ENCODE peak calls at places on chromosome 1, in five cellular contexts. One of them, this sample, is unnamed.

GRCh38 chr1:229843627-229844238 is 217.7 kb downstream of the URB2 start:
- DNase-seq in colonic mucosa: peak
- DNase-seq in cardiac muscle cell: peak
- DNase-seq in AG10803: no peak
- DNase-seq in neural progenitor cell: no peak
- DNase-seq in this sample: no peak

GRCh38 chr1:208809876-208810275 is 565.7 kb upstream of the PLXNA2 start:
- DNase-seq in cardiac muscle cell: no peak
- DNase-seq in AG10803: no peak
- DNase-seq in colonic mucosa: no peak
- DNase-seq in neural progenitor cell: no peak
- DNase-seq in this sample: no peak

GRCh38 chr1:212218911-212219310 is 66.3 kb upstream of the PPP2R5A start:
- DNase-seq in colonic mucosa: no peak
- DNase-seq in neural progenitor cell: no peak
- DNase-seq in cardiac muscle cell: peak
- DNase-seq in AG10803: peak
- DNase-seq in this sample: no peak

GRCh38 chr1:37267111-37267835 is 207.1 kb upstream of the ZC3H12A start:
- DNase-seq in neural progenitor cell: peak
- DNase-seq in AG10803: peak
- DNase-seq in cardiac muscle cell: no peak
- DNase-seq in colonic mucosa: no peak
- DNase-seq in this sample: no peak

GRCh38 chr1:147579532-147580199 is 38.4 kb downstream of the BCL9 start:
- DNase-seq in neural progenitor cell: no peak
- DNase-seq in cardiac muscle cell: peak
- DNase-seq in colonic mucosa: peak
- DNase-seq in AG10803: peak
- DNase-seq in this sample: peak

GRCh38 chr1:55374801-55375616 is 159.8 kb upstream of the USP24 start:
- DNase-seq in cardiac muscle cell: no peak
- DNase-seq in AG10803: peak
- DNase-seq in neural progenitor cell: no peak
- DNase-seq in colonic mucosa: no peak
- DNase-seq in this sample: no peak

GRCh38 chr1:201676061-201676644 is 137.2 kb downstream of the NAV1 start:
- DNase-seq in neural progenitor cell: peak
- DNase-seq in AG10803: peak
- DNase-seq in cardiac muscle cell: peak
- DNase-seq in colonic mucosa: no peak
- DNase-seq in this sample: peak

GRCh38 chr1:217713223-217713622 is 82.1 kb downstream of the SPATA17 start:
- DNase-seq in neural progenitor cell: no peak
- DNase-seq in colonic mucosa: no peak
- DNase-seq in AG10803: no peak
- DNase-seq in cardiac muscle cell: no peak
- DNase-seq in this sample: no peak

GRCh38 chr1:4083171-4084052 is 183.3 kb upstream of the C1orf174 start:
- DNase-seq in neural progenitor cell: no peak
- DNase-seq in colonic mucosa: no peak
- DNase-seq in cardiac muscle cell: no peak
- DNase-seq in AG10803: no peak
- DNase-seq in this sample: no peak

GRCh38 chr1:184788970-184789369 is 34.3 kb upstream of the EDEM3 start:
- DNase-seq in cardiac muscle cell: no peak
- DNase-seq in neural progenitor cell: no peak
- DNase-seq in AG10803: no peak
- DNase-seq in colonic mucosa: no peak
- DNase-seq in this sample: no peak

GRCh38 chr1:53378932-53379661 is 51.2 kb upstream of the LRP8 start:
- DNase-seq in cardiac muscle cell: no peak
- DNase-seq in neural progenitor cell: no peak
- DNase-seq in colonic mucosa: no peak
- DNase-seq in AG10803: no peak
- DNase-seq in this sample: peak

GRCh38 chr1:226548281-226549093 is at the start of gene STUM:
- DNase-seq in AG10803: peak
- DNase-seq in colonic mucosa: peak
- DNase-seq in cardiac muscle cell: peak
- DNase-seq in neural progenitor cell: peak
- DNase-seq in this sample: peak

GRCh38 chr1:164561461-164561860 is 2.5 kb downstream of the PBX1 start:
- DNase-seq in AG10803: no peak
- DNase-seq in neural progenitor cell: no peak
- DNase-seq in cardiac muscle cell: no peak
- DNase-seq in colonic mucosa: no peak
- DNase-seq in this sample: no peak

GRCh38 chr1:218430802-218431201 is 85.7 kb downstream of the TGFB2 start:
- DNase-seq in neural progenitor cell: no peak
- DNase-seq in colonic mucosa: no peak
- DNase-seq in AG10803: no peak
- DNase-seq in cardiac muscle cell: peak
- DNase-seq in this sample: no peak

GRCh38 chr1:236997882-236998281 is 6.4 kb downstream of the MT1HL1 start:
- DNase-seq in colonic mucosa: no peak
- DNase-seq in neural progenitor cell: no peak
- DNase-seq in cardiac muscle cell: no peak
- DNase-seq in AG10803: no peak
- DNase-seq in this sample: no peak

GRCh38 chr1:19828546-19828945 is 13.5 kb upstream of the RNF186 start:
- DNase-seq in cardiac muscle cell: peak
- DNase-seq in colonic mucosa: no peak
- DNase-seq in neural progenitor cell: no peak
- DNase-seq in AG10803: no peak
- DNase-seq in this sample: no peak

GRCh38 chr1:172176206-172176605 is 244.3 kb upstream of the C1orf105 start:
- DNase-seq in neural progenitor cell: no peak
- DNase-seq in cardiac muscle cell: no peak
- DNase-seq in colonic mucosa: no peak
- DNase-seq in AG10803: no peak
- DNase-seq in this sample: no peak

GRCh38 chr1:1406101-1406820 is 832 bp downstream of the MRPL20 start:
- DNase-seq in AG10803: no peak
- DNase-seq in cardiac muscle cell: no peak
- DNase-seq in colonic mucosa: no peak
- DNase-seq in neural progenitor cell: no peak
- DNase-seq in this sample: peak

GRCh38 chr1:205593967-205594366 is 37.8 kb downstream of the ELK4 start:
- DNase-seq in cardiac muscle cell: no peak
- DNase-seq in neural progenitor cell: no peak
- DNase-seq in AG10803: no peak
- DNase-seq in colonic mucosa: no peak
- DNase-seq in this sample: no peak

GRCh38 chr1:88237026-88237425 is 447.0 kb upstream of the PKN2 start:
- DNase-seq in neural progenitor cell: peak
- DNase-seq in colonic mucosa: no peak
- DNase-seq in cardiac muscle cell: peak
- DNase-seq in AG10803: peak
- DNase-seq in this sample: no peak

GRCh38 chr1:209686319-209686718 is 11.1 kb downstream of the G0S2 start:
- DNase-seq in colonic mucosa: no peak
- DNase-seq in AG10803: no peak
- DNase-seq in cardiac muscle cell: no peak
- DNase-seq in neural progenitor cell: no peak
- DNase-seq in this sample: no peak

GRCh38 chr1:167532375-167532774 is 14.0 kb upstream of the CD247 start:
- DNase-seq in cardiac muscle cell: no peak
- DNase-seq in AG10803: no peak
- DNase-seq in neural progenitor cell: no peak
- DNase-seq in colonic mucosa: no peak
- DNase-seq in this sample: no peak

GRCh38 chr1:89451011-89451410 is 73.6 kb upstream of the LRRC8B start:
- DNase-seq in cardiac muscle cell: peak
- DNase-seq in colonic mucosa: no peak
- DNase-seq in neural progenitor cell: no peak
- DNase-seq in AG10803: peak
- DNase-seq in this sample: no peak

GRCh38 chr1:9846611-9847171 is 22.9 kb upstream of the CLSTN1 start:
- DNase-seq in neural progenitor cell: peak
- DNase-seq in colonic mucosa: no peak
- DNase-seq in AG10803: no peak
- DNase-seq in cardiac muscle cell: no peak
- DNase-seq in this sample: peak

GRCh38 chr1:92915547-92915946 is 45.7 kb downstream of the DIPK1A start:
- DNase-seq in cardiac muscle cell: no peak
- DNase-seq in neural progenitor cell: no peak
- DNase-seq in AG10803: no peak
- DNase-seq in colonic mucosa: no peak
- DNase-seq in this sample: no peak

GRCh38 chr1:159214149-159214760 is 9.6 kb downstream of the ACKR1 start:
- DNase-seq in AG10803: peak
- DNase-seq in neural progenitor cell: peak
- DNase-seq in cardiac muscle cell: peak
- DNase-seq in colonic mucosa: peak
- DNase-seq in this sample: no peak

GRCh38 chr1:42922687-42923366 is 35.8 kb downstream of the SLC2A1 start:
- DNase-seq in cardiac muscle cell: peak
- DNase-seq in neural progenitor cell: peak
- DNase-seq in colonic mucosa: peak
- DNase-seq in AG10803: peak
- DNase-seq in this sample: no peak

GRCh38 chr1:209218113-209218512 is 365.4 kb upstream of the CAMK1G start:
- DNase-seq in AG10803: no peak
- DNase-seq in cardiac muscle cell: no peak
- DNase-seq in neural progenitor cell: no peak
- DNase-seq in colonic mucosa: no peak
- DNase-seq in this sample: no peak

GRCh38 chr1:63486679-63487078 is 36.3 kb downstream of the ITGB3BP start:
- DNase-seq in cardiac muscle cell: peak
- DNase-seq in colonic mucosa: no peak
- DNase-seq in neural progenitor cell: no peak
- DNase-seq in AG10803: peak
- DNase-seq in this sample: no peak

GRCh38 chr1:63487336-63488065 is 35.5 kb downstream of the ITGB3BP start:
- DNase-seq in cardiac muscle cell: peak
- DNase-seq in neural progenitor cell: no peak
- DNase-seq in colonic mucosa: no peak
- DNase-seq in AG10803: no peak
- DNase-seq in this sample: no peak
- H3K4me3 ChIP-seq in cardiac muscle cell: no peak
- H3K4me3 ChIP-seq in neural progenitor cell: no peak
- H3K4me3 ChIP-seq in colonic mucosa: no peak
- H3K4me3 ChIP-seq in AG10803: no peak
- H3K4me3 ChIP-seq in this sample: no peak

GRCh38 chr1:47205918-47206317 is 16.1 kb upstream of the PDZK1IP1 start:
- DNase-seq in AG10803: no peak
- DNase-seq in neural progenitor cell: no peak
- DNase-seq in colonic mucosa: no peak
- DNase-seq in cardiac muscle cell: no peak
- DNase-seq in this sample: no peak

GRCh38 chr1:47209091-47209490 is 19.3 kb upstream of the PDZK1IP1 start:
- DNase-seq in neural progenitor cell: no peak
- DNase-seq in AG10803: no peak
- DNase-seq in cardiac muscle cell: no peak
- DNase-seq in colonic mucosa: no peak
- DNase-seq in this sample: no peak

GRCh38 chr1:47209725-47210330 is 20.0 kb upstream of the PDZK1IP1 start:
- DNase-seq in cardiac muscle cell: no peak
- DNase-seq in neural progenitor cell: no peak
- DNase-seq in AG10803: no peak
- DNase-seq in colonic mucosa: no peak
- DNase-seq in this sample: no peak

GRCh38 chr1:47208374-47208850 is 18.6 kb upstream of the PDZK1IP1 start:
- DNase-seq in colonic mucosa: no peak
- DNase-seq in cardiac muscle cell: no peak
- DNase-seq in neural progenitor cell: peak
- DNase-seq in AG10803: no peak
- DNase-seq in this sample: no peak

GRCh38 chr1:47207811-47208373 is 18.1 kb upstream of the PDZK1IP1 start:
- DNase-seq in neural progenitor cell: no peak
- DNase-seq in colonic mucosa: no peak
- DNase-seq in cardiac muscle cell: no peak
- DNase-seq in AG10803: no peak
- DNase-seq in this sample: no peak
- H3K4me3 ChIP-seq in neural progenitor cell: no peak
- H3K4me3 ChIP-seq in colonic mucosa: no peak
- H3K4me3 ChIP-seq in cardiac muscle cell: no peak
- H3K4me3 ChIP-seq in AG10803: no peak
- H3K4me3 ChIP-seq in this sample: no peak

DNA sequence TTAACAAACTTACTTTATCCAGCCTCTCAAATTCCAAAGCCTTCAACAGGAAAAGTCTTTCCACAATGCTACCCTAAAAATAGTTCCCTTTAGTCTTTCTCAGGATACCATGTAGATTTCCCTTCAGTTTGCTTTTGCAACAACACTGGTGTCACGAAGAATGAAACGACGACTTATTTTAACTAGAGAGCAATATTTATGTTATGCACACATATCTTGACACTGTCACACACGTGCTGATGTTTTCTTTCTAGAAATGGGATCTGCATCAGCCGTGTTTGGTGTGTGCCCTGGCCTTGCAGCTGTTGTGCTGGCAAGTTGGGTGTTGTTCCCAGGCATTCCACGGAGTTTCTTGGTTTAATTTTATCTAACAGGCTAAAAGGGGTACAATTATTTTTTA is 75.5 kb downstream of the SIPA1L2 start:
- DNase-seq in colonic mucosa: no peak
- DNase-seq in neural progenitor cell: no peak
- DNase-seq in AG10803: no peak
- DNase-seq in cardiac muscle cell: no peak
- DNase-seq in this sample: no peak
- H3K4me3 ChIP-seq in colonic mucosa: no peak
- H3K4me3 ChIP-seq in neural progenitor cell: no peak
- H3K4me3 ChIP-seq in AG10803: no peak
- H3K4me3 ChIP-seq in cardiac muscle cell: no peak
- H3K4me3 ChIP-seq in this sample: no peak

DNA sequence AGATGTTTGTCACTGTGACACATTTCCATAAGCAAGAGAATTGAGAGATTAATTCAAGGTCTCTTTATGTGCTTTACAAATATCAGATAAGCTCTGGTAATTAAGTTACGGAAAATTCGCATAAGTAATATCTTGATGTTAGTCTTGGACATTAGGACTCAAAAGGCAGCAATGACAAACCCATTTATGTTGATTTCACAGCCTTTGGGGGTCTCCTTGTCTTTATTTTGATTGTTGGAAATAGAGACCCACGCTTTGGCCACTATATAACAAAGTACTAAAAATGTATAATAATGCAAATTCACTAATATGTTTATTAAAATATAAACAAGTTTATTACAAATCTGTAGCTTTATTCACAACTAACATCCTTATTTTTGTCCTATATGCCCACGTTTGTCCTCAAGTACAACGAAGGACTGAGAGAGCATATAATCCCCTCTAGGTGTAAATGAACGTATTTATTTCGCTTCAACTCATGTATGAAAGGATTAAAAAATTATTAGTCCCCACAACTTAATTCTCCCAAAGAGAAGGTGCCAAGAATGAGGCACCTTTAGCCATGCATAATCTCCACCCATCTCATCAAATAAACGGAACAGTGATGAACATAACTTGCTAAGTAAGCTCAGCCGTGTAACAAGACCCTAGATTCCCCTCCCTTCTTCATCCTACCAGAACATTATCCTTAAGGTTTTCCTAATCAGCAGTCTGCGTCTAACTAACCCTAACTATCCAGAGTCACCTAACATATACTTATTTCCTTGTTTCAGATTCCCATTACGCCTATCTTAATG is 1.6 kb upstream of the LAMC1 start:
- DNase-seq in colonic mucosa: no peak
- DNase-seq in AG10803: no peak
- DNase-seq in cardiac muscle cell: no peak
- DNase-seq in neural progenitor cell: no peak
- DNase-seq in this sample: no peak
- H3K4me3 ChIP-seq in colonic mucosa: no peak
- H3K4me3 ChIP-seq in AG10803: peak
- H3K4me3 ChIP-seq in cardiac muscle cell: peak
- H3K4me3 ChIP-seq in neural progenitor cell: peak
- H3K4me3 ChIP-seq in this sample: peak

GRCh38 chr1:151832318-151832984 is 849 bp upstream of the RORC start:
- DNase-seq in cardiac muscle cell: peak
- DNase-seq in AG10803: peak
- DNase-seq in colonic mucosa: peak
- DNase-seq in neural progenitor cell: no peak
- DNase-seq in this sample: peak
- H3K4me3 ChIP-seq in cardiac muscle cell: no peak
- H3K4me3 ChIP-seq in AG10803: no peak
- H3K4me3 ChIP-seq in colonic mucosa: no peak
- H3K4me3 ChIP-seq in neural progenitor cell: no peak
- H3K4me3 ChIP-seq in this sample: peak